ENCODE peak calls at places on chromosomes 13 and 19, in five cellular contexts. J is GM12878, A is HCT116, C is SK-N-SH, T is H1. S is an unnamed sample.

GRCh38 chr19:14022469-14022868 is 5.5 kb upstream of the RLN3 start:
- DNase-seq in A (no peak), T (no peak), J (no peak), C (no peak), S (no peak)

GRCh38 chr13:43786766-43787517 is at the start of gene ENOX1:
- DNase-seq in T (no peak), C (peak), A (peak), J (no peak), S (peak)

GRCh38 chr19:17339088-17339741 is 1.9 kb downstream of the GTPBP3 start:
- DNase-seq in C (peak), J (no peak), A (no peak), T (no peak), S (no peak)

GRCh38 chr13:46378411-46378810 is 8.6 kb downstream of the RUBCNL start:
- DNase-seq in T (no peak), A (no peak), C (no peak), J (no peak), S (no peak)

GRCh38 chr19:57664269-57665127 is 4.2 kb upstream of the ZSCAN4 start:
- DNase-seq in C (peak), J (no peak), T (no peak), A (no peak), S (peak)

GRCh38 chr13:46831588-46832194 is 34.7 kb upstream of the ESD start:
- DNase-seq in A (peak), T (no peak), C (peak), J (no peak), S (peak)

GRCh38 chr13:58452123-58452623 is 820.6 kb downstream of the PCDH17 start:
- DNase-seq in T (peak), A (no peak), J (no peak), C (no peak), S (peak)

GRCh38 chr19:12952488-12953455 is 4.3 kb downstream of the GADD45GIP1 start:
- DNase-seq in A (no peak), C (peak), J (no peak), T (no peak), S (no peak)

GRCh38 chr19:50001158-50001557 is 24.0 kb downstream of the VRK3 start:
- DNase-seq in C (no peak), J (no peak), A (no peak), T (no peak), S (no peak)

GRCh38 chr19:10009269-10009665 is 1.0 kb downstream of the COL5A3 start:
- DNase-seq in J (no peak), C (peak), T (no peak), A (no peak), S (peak)

GRCh38 chr19:44580366-44580895 is 32.9 kb upstream of the IGSF23 start:
- DNase-seq in T (no peak), C (no peak), A (no peak), J (no peak), S (no peak)

GRCh38 chr19:17405250-17406038 is at the start of gene BST2:
- DNase-seq in A (no peak), C (peak), J (peak), T (no peak), S (peak)

GRCh38 chr19:11387154-11388034 is 3.3 kb upstream of the EPOR start:
- DNase-seq in J (no peak), A (no peak), T (no peak), C (no peak), S (no peak)

GRCh38 chr19:48573163-48573505 is 21.2 kb downstream of the SULT2B1 start:
- DNase-seq in J (no peak), A (no peak), C (no peak), T (no peak), S (no peak)

GRCh38 chr13:47853236-47853635 is 147.8 kb downstream of the SUCLA2 start:
- DNase-seq in T (no peak), C (no peak), A (no peak), J (no peak), S (no peak)

GRCh38 chr19:51368366-51369282 is at the start of gene CLDND2:
- DNase-seq in C (no peak), A (no peak), T (no peak), J (no peak), S (no peak)

GRCh38 chr19:497861-498590 is 1.7 kb downstream of the MADCAM1 start:
- DNase-seq in A (no peak), T (no peak), J (no peak), C (peak), S (no peak)

GRCh38 chr13:24888291-24888931 is 124.4 kb downstream of the RNF17 start:
- DNase-seq in J (peak), C (no peak), T (no peak), A (no peak), S (no peak)

GRCh38 chr19:13022859-13023636 is 27.8 kb downstream of the NFIX start:
- DNase-seq in C (peak), J (no peak), T (no peak), A (no peak), S (peak)

GRCh38 chr13:41456768-41457588 is at the start of gene RGCC:
- DNase-seq in J (no peak), C (peak), A (peak), T (no peak), S (peak)

GRCh38 chr13:66879971-66880370 is 350.2 kb downstream of the PCDH9 start:
- DNase-seq in C (no peak), J (no peak), A (no peak), T (no peak), S (no peak)

GRCh38 chr19:13795595-13796300 is 505 bp downstream of the ZSWIM4 start:
- DNase-seq in A (no peak), T (no peak), J (no peak), C (peak), S (no peak)

GRCh38 chr13:22014469-22014868 is 343.6 kb downstream of the FGF9 start:
- DNase-seq in A (no peak), C (no peak), T (no peak), J (no peak), S (no peak)

GRCh38 chr19:54463531-54464043 is at the start of gene LENG9:
- DNase-seq in T (peak), J (no peak), A (peak), C (peak), S (peak)

GRCh38 chr19:34678085-34678412 is 571 bp downstream of the ZNF302 start:
- DNase-seq in T (no peak), A (no peak), C (no peak), J (no peak), S (no peak)

GRCh38 chr19:11510444-11510843 is 4.8 kb upstream of the ZNF653 start:
- DNase-seq in A (no peak), J (no peak), T (no peak), C (no peak), S (no peak)

GRCh38 chr13:78742659-78743058 is 83.7 kb upstream of the OBI1 start:
- DNase-seq in A (no peak), C (no peak), J (no peak), T (no peak), S (no peak)

GRCh38 chr19:18742324-18742723 is 48.8 kb downstream of the COMP start:
- DNase-seq in J (no peak), A (no peak), C (no peak), T (no peak), S (no peak)

GRCh38 chr13:108176685-108177274 is 38.6 kb downstream of the LIG4 start:
- DNase-seq in A (peak), T (no peak), J (no peak), C (peak), S (peak)

GRCh38 chr19:17091758-17092333 is 16.3 kb downstream of the MYO9B start:
- DNase-seq in T (no peak), J (no peak), C (no peak), A (no peak), S (no peak)

GRCh38 chr19:10111405-10111811 is at the start of gene P2RY11:
- DNase-seq in A (no peak), C (peak), T (no peak), J (peak), S (no peak)

GRCh38 chr19:7729831-7730285 is 2.1 kb downstream of the CLEC4G start:
- DNase-seq in C (no peak), T (no peak), A (no peak), J (no peak), S (no peak)

GRCh38 chr13:90615236-90615635 is 732.3 kb upstream of the MIR17HG start:
- DNase-seq in T (no peak), J (no peak), C (no peak), A (no peak), S (no peak)

GRCh38 chr13:112545866-112546265 is 42.1 kb downstream of the TUBGCP3 start:
- DNase-seq in J (no peak), A (no peak), C (no peak), T (no peak), S (no peak)

GRCh38 chr13:40927929-40928328 is 91.2 kb downstream of the ELF1 start:
- DNase-seq in C (no peak), T (no peak), J (no peak), A (no peak), S (no peak)

GRCh38 chr19:492091-492531 is 4.2 kb upstream of the MADCAM1 start:
- DNase-seq in C (peak), T (no peak), A (no peak), J (no peak), S (no peak)

DNA sequence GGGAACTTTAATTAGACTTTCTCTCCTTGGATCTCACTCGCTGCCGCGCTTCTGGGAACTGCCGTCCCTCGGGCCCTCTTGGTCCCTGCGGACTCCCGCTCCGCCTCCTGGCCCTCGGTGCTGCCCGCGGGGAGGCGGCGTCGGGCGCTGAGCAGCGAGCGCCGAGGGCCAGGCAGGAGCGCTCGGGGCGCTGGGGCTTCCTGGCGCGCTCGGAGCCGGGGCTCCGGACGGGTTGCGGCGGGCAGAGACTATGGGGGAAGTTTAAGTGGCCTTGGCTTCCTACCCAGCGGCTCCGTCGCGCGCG is 704 bp downstream of the CHST8 start:
- DNase-seq in J (no peak), T (no peak), A (no peak), C (peak), S (no peak)
- TF ChIP-seq JUND in J (no peak), T (no peak), A (no peak), C (no peak), S (no peak)

GRCh38 chr13:97696921-97697320 is 256.6 kb upstream of the IPO5 start:
- DNase-seq in J (no peak), T (no peak), C (no peak), A (no peak), S (no peak)
- TF ChIP-seq JUND in J (no peak), T (no peak), C (no peak), A (no peak), S (no peak)

GRCh38 chr13:36130542-36131214 is 504 bp downstream of the DCLK1 start:
- DNase-seq in J (no peak), C (peak), A (no peak), T (no peak), S (no peak)
- TF ChIP-seq JUND in J (no peak), C (no peak), A (no peak), T (no peak), S (no peak)

GRCh38 chr13:80149757-80150156 is 191.2 kb downstream of the SPRY2 start:
- DNase-seq in C (no peak), J (no peak), T (no peak), A (no peak), S (no peak)

GRCh38 chr13:80145291-80145690 is 195.6 kb downstream of the SPRY2 start:
- DNase-seq in C (no peak), T (no peak), J (no peak), A (no peak), S (no peak)

GRCh38 chr13:80151016-80151415 is 189.9 kb downstream of the SPRY2 start:
- DNase-seq in J (no peak), C (no peak), A (no peak), T (no peak), S (no peak)
- TF ChIP-seq JUND in J (no peak), C (peak), A (no peak), T (no peak), S (no peak)

DNA sequence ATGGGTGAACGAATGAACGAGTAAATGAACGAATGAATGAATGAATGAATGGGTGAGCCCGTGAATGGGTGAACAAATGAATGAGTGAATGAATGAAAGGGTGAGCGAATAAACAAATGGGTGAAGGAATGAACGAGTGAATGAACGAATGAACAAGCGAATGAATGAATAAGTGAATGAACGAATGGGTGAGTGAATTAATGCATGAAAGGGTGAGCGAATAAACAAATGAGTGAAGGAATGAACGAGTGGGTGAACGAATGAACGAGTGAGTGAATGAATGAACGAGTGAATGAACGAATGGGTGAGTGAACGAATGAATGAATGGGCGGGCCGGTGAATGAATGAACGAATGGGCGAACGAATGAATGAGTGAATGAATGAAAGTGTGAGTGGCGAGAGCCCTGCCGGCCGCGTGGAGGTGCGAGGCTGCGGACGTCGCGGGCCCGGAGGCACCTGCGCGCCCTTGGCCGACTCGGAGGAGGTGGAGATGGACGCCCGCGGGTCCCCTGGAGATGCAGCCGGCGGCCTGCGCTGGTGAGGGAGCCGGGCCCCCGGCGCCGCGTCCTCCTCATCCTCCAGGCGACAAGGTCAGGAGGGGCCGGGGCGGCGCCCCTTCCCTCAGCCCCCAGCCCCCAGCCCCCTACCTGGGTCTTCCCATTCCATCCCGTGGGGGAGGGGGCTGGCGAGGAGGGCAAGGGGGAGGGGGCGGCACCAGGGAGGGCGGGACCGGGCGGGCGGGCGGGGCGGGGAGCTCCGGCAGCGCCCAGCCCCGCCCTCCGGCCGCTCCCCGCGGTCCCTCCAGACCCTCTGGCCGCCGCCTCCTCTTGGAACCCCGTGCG is 15.4 kb downstream of the ANKRD24 start:
- DNase-seq in A (no peak), J (no peak), T (no peak), C (peak), S (no peak)
- TF ChIP-seq JUND in A (no peak), J (no peak), T (no peak), C (no peak), S (no peak)

GRCh38 chr19:37983916-37984315 is 76.9 kb downstream of the SIPA1L3 start:
- DNase-seq in T (no peak), J (no peak), C (no peak), A (no peak), S (no peak)
- TF ChIP-seq JUND in T (no peak), J (no peak), C (no peak), A (no peak), S (no peak)